ENCODE peak calls at places on chromosome 9, in eight cellular contexts. One of them, this sample, is unnamed.

GRCh38 chr9:135490166-135490870 is 10.2 kb upstream of the MRPS2 start:
- DNase-seq in activated B cell treated with CpG ODN at 0.5 μM for 24 hours: no peak
- DNase-seq in CD8-positive, alpha-beta T cell: no peak
- DNase-seq in tibial artery: no peak
- DNase-seq in MCF 10A: no peak
- DNase-seq in progenitor cell of endocrine pancreas: no peak
- DNase-seq in adrenal gland: no peak
- DNase-seq in BE2C: no peak
- DNase-seq in this sample: no peak

GRCh38 chr9:108469654-108470053 is 386.1 kb downstream of the ACTL7B start:
- DNase-seq in tibial artery: no peak
- DNase-seq in BE2C: no peak
- DNase-seq in MCF 10A: peak
- DNase-seq in CD8-positive, alpha-beta T cell: no peak
- DNase-seq in activated B cell treated with CpG ODN at 0.5 μM for 24 hours: no peak
- DNase-seq in progenitor cell of endocrine pancreas: no peak
- DNase-seq in adrenal gland: no peak
- DNase-seq in this sample: peak

GRCh38 chr9:130933114-130934046 is 5.7 kb downstream of the FIBCD1 start:
- DNase-seq in CD8-positive, alpha-beta T cell: no peak
- DNase-seq in adrenal gland: peak
- DNase-seq in MCF 10A: no peak
- DNase-seq in progenitor cell of endocrine pancreas: no peak
- DNase-seq in tibial artery: no peak
- DNase-seq in activated B cell treated with CpG ODN at 0.5 μM for 24 hours: no peak
- DNase-seq in BE2C: peak
- DNase-seq in this sample: no peak

GRCh38 chr9:95506692-95507455 is 9.9 kb downstream of the PTCH1 start:
- DNase-seq in CD8-positive, alpha-beta T cell: peak
- DNase-seq in BE2C: peak
- DNase-seq in adrenal gland: peak
- DNase-seq in tibial artery: peak
- DNase-seq in MCF 10A: peak
- DNase-seq in activated B cell treated with CpG ODN at 0.5 μM for 24 hours: peak
- DNase-seq in progenitor cell of endocrine pancreas: no peak
- DNase-seq in this sample: no peak

GRCh38 chr9:25658587-25658986 is 19.7 kb downstream of the TUSC1 start:
- DNase-seq in activated B cell treated with CpG ODN at 0.5 μM for 24 hours: no peak
- DNase-seq in BE2C: no peak
- DNase-seq in tibial artery: no peak
- DNase-seq in CD8-positive, alpha-beta T cell: no peak
- DNase-seq in MCF 10A: no peak
- DNase-seq in progenitor cell of endocrine pancreas: no peak
- DNase-seq in adrenal gland: no peak
- DNase-seq in this sample: no peak

GRCh38 chr9:92728831-92729734 is 35.5 kb downstream of the BICD2 start:
- DNase-seq in tibial artery: no peak
- DNase-seq in activated B cell treated with CpG ODN at 0.5 μM for 24 hours: peak
- DNase-seq in progenitor cell of endocrine pancreas: no peak
- DNase-seq in BE2C: peak
- DNase-seq in CD8-positive, alpha-beta T cell: peak
- DNase-seq in adrenal gland: peak
- DNase-seq in MCF 10A: no peak
- DNase-seq in this sample: no peak

GRCh38 chr9:106588601-106589000 is 274.4 kb upstream of the ZNF462 start:
- DNase-seq in MCF 10A: peak
- DNase-seq in BE2C: no peak
- DNase-seq in CD8-positive, alpha-beta T cell: no peak
- DNase-seq in tibial artery: no peak
- DNase-seq in adrenal gland: peak
- DNase-seq in progenitor cell of endocrine pancreas: no peak
- DNase-seq in activated B cell treated with CpG ODN at 0.5 μM for 24 hours: no peak
- DNase-seq in this sample: no peak

GRCh38 chr9:98983295-98984268 is 39.9 kb downstream of the COL15A1 start:
- DNase-seq in activated B cell treated with CpG ODN at 0.5 μM for 24 hours: no peak
- DNase-seq in BE2C: no peak
- DNase-seq in progenitor cell of endocrine pancreas: no peak
- DNase-seq in adrenal gland: no peak
- DNase-seq in MCF 10A: peak
- DNase-seq in tibial artery: no peak
- DNase-seq in CD8-positive, alpha-beta T cell: no peak
- DNase-seq in this sample: no peak

GRCh38 chr9:106893088-106893487 is 30.1 kb downstream of the ZNF462 start:
- DNase-seq in tibial artery: no peak
- DNase-seq in BE2C: no peak
- DNase-seq in MCF 10A: peak
- DNase-seq in progenitor cell of endocrine pancreas: no peak
- DNase-seq in CD8-positive, alpha-beta T cell: no peak
- DNase-seq in adrenal gland: no peak
- DNase-seq in activated B cell treated with CpG ODN at 0.5 μM for 24 hours: no peak
- DNase-seq in this sample: no peak

GRCh38 chr9:99012957-99013512 is 69.3 kb downstream of the COL15A1 start:
- DNase-seq in CD8-positive, alpha-beta T cell: peak
- DNase-seq in progenitor cell of endocrine pancreas: no peak
- DNase-seq in MCF 10A: no peak
- DNase-seq in adrenal gland: no peak
- DNase-seq in BE2C: no peak
- DNase-seq in tibial artery: no peak
- DNase-seq in activated B cell treated with CpG ODN at 0.5 μM for 24 hours: no peak
- DNase-seq in this sample: no peak

GRCh38 chr9:107144475-107144874 is 138.6 kb upstream of the RAD23B start:
- DNase-seq in tibial artery: no peak
- DNase-seq in adrenal gland: no peak
- DNase-seq in BE2C: no peak
- DNase-seq in MCF 10A: no peak
- DNase-seq in CD8-positive, alpha-beta T cell: no peak
- DNase-seq in activated B cell treated with CpG ODN at 0.5 μM for 24 hours: no peak
- DNase-seq in progenitor cell of endocrine pancreas: no peak
- DNase-seq in this sample: no peak

GRCh38 chr9:121781701-121782464 is 130.4 kb downstream of the DAB2IP start:
- DNase-seq in MCF 10A: no peak
- DNase-seq in progenitor cell of endocrine pancreas: no peak
- DNase-seq in CD8-positive, alpha-beta T cell: no peak
- DNase-seq in adrenal gland: peak
- DNase-seq in BE2C: peak
- DNase-seq in activated B cell treated with CpG ODN at 0.5 μM for 24 hours: no peak
- DNase-seq in tibial artery: peak
- DNase-seq in this sample: no peak

GRCh38 chr9:130845901-130846381 is 10.9 kb downstream of the ABL1 start:
- DNase-seq in progenitor cell of endocrine pancreas: no peak
- DNase-seq in activated B cell treated with CpG ODN at 0.5 μM for 24 hours: no peak
- DNase-seq in MCF 10A: peak
- DNase-seq in tibial artery: no peak
- DNase-seq in BE2C: no peak
- DNase-seq in CD8-positive, alpha-beta T cell: no peak
- DNase-seq in adrenal gland: peak
- DNase-seq in this sample: no peak

GRCh38 chr9:136896027-136896426 is 9.7 kb downstream of the TRAF2 start:
- DNase-seq in progenitor cell of endocrine pancreas: no peak
- DNase-seq in activated B cell treated with CpG ODN at 0.5 μM for 24 hours: no peak
- DNase-seq in BE2C: no peak
- DNase-seq in adrenal gland: no peak
- DNase-seq in tibial artery: no peak
- DNase-seq in MCF 10A: no peak
- DNase-seq in CD8-positive, alpha-beta T cell: no peak
- DNase-seq in this sample: no peak

GRCh38 chr9:78167356-78167755 is 68.5 kb upstream of the CEP78 start:
- DNase-seq in MCF 10A: peak
- DNase-seq in progenitor cell of endocrine pancreas: peak
- DNase-seq in CD8-positive, alpha-beta T cell: no peak
- DNase-seq in adrenal gland: no peak
- DNase-seq in activated B cell treated with CpG ODN at 0.5 μM for 24 hours: no peak
- DNase-seq in tibial artery: no peak
- DNase-seq in BE2C: no peak
- DNase-seq in this sample: no peak

GRCh38 chr9:137138701-137139467 is at the start of gene GRIN1:
- DNase-seq in adrenal gland: no peak
- DNase-seq in activated B cell treated with CpG ODN at 0.5 μM for 24 hours: no peak
- DNase-seq in MCF 10A: no peak
- DNase-seq in tibial artery: no peak
- DNase-seq in BE2C: peak
- DNase-seq in progenitor cell of endocrine pancreas: peak
- DNase-seq in CD8-positive, alpha-beta T cell: peak
- DNase-seq in this sample: no peak

GRCh38 chr9:132672413-132672690 is 2.1 kb downstream of the GTF3C4 start:
- DNase-seq in CD8-positive, alpha-beta T cell: no peak
- DNase-seq in progenitor cell of endocrine pancreas: no peak
- DNase-seq in activated B cell treated with CpG ODN at 0.5 μM for 24 hours: no peak
- DNase-seq in adrenal gland: no peak
- DNase-seq in MCF 10A: no peak
- DNase-seq in BE2C: no peak
- DNase-seq in tibial artery: no peak
- DNase-seq in this sample: no peak

GRCh38 chr9:116417464-116417863 is 263.9 kb downstream of the PAPPA start:
- DNase-seq in tibial artery: no peak
- DNase-seq in BE2C: no peak
- DNase-seq in progenitor cell of endocrine pancreas: no peak
- DNase-seq in MCF 10A: peak
- DNase-seq in adrenal gland: no peak
- DNase-seq in CD8-positive, alpha-beta T cell: no peak
- DNase-seq in activated B cell treated with CpG ODN at 0.5 μM for 24 hours: no peak
- DNase-seq in this sample: no peak

GRCh38 chr9:35730486-35730854 is 1.5 kb downstream of the TLN1 start:
- DNase-seq in BE2C: no peak
- DNase-seq in MCF 10A: no peak
- DNase-seq in adrenal gland: no peak
- DNase-seq in activated B cell treated with CpG ODN at 0.5 μM for 24 hours: no peak
- DNase-seq in progenitor cell of endocrine pancreas: no peak
- DNase-seq in tibial artery: no peak
- DNase-seq in CD8-positive, alpha-beta T cell: no peak
- DNase-seq in this sample: no peak

GRCh38 chr9:35731415-35732184 is 395 bp downstream of the TLN1 start:
- DNase-seq in activated B cell treated with CpG ODN at 0.5 μM for 24 hours: no peak
- DNase-seq in CD8-positive, alpha-beta T cell: no peak
- DNase-seq in BE2C: no peak
- DNase-seq in MCF 10A: no peak
- DNase-seq in tibial artery: peak
- DNase-seq in progenitor cell of endocrine pancreas: no peak
- DNase-seq in adrenal gland: no peak
- DNase-seq in this sample: no peak

GRCh38 chr9:35734096-35734495 is 1.6 kb downstream of the CREB3 start:
- DNase-seq in CD8-positive, alpha-beta T cell: no peak
- DNase-seq in BE2C: no peak
- DNase-seq in MCF 10A: no peak
- DNase-seq in activated B cell treated with CpG ODN at 0.5 μM for 24 hours: no peak
- DNase-seq in tibial artery: no peak
- DNase-seq in progenitor cell of endocrine pancreas: no peak
- DNase-seq in adrenal gland: no peak
- DNase-seq in this sample: no peak

GRCh38 chr9:35732185-35733108 is at the start of the genes CREB3 and TLN1:
- DNase-seq in progenitor cell of endocrine pancreas: peak
- DNase-seq in activated B cell treated with CpG ODN at 0.5 μM for 24 hours: peak
- DNase-seq in adrenal gland: peak
- DNase-seq in MCF 10A: peak
- DNase-seq in tibial artery: peak
- DNase-seq in BE2C: peak
- DNase-seq in CD8-positive, alpha-beta T cell: peak
- DNase-seq in this sample: peak

GRCh38 chr9:35733109-35733541 is 659 bp downstream of the CREB3 start:
- DNase-seq in MCF 10A: peak
- DNase-seq in activated B cell treated with CpG ODN at 0.5 μM for 24 hours: no peak
- DNase-seq in tibial artery: no peak
- DNase-seq in adrenal gland: no peak
- DNase-seq in CD8-positive, alpha-beta T cell: no peak
- DNase-seq in progenitor cell of endocrine pancreas: no peak
- DNase-seq in BE2C: no peak
- DNase-seq in this sample: no peak
- TF ChIP-seq CTCF in MCF 10A: peak
- TF ChIP-seq CTCF in activated B cell treated with CpG ODN at 0.5 μM for 24 hours: no peak
- TF ChIP-seq CTCF in tibial artery: no peak
- TF ChIP-seq CTCF in adrenal gland: no peak
- TF ChIP-seq CTCF in CD8-positive, alpha-beta T cell: no peak
- TF ChIP-seq CTCF in progenitor cell of endocrine pancreas: no peak
- TF ChIP-seq CTCF in BE2C: peak
- TF ChIP-seq CTCF in this sample: no peak

GRCh38 chr9:27333241-27334052 is 36.5 kb upstream of the EQTN start:
- DNase-seq in BE2C: peak
- DNase-seq in progenitor cell of endocrine pancreas: peak
- DNase-seq in tibial artery: peak
- DNase-seq in activated B cell treated with CpG ODN at 0.5 μM for 24 hours: peak
- DNase-seq in MCF 10A: peak
- DNase-seq in adrenal gland: peak
- DNase-seq in CD8-positive, alpha-beta T cell: peak
- DNase-seq in this sample: peak
- TF ChIP-seq CTCF in BE2C: peak
- TF ChIP-seq CTCF in progenitor cell of endocrine pancreas: peak
- TF ChIP-seq CTCF in tibial artery: peak
- TF ChIP-seq CTCF in activated B cell treated with CpG ODN at 0.5 μM for 24 hours: peak
- TF ChIP-seq CTCF in MCF 10A: peak
- TF ChIP-seq CTCF in adrenal gland: peak
- TF ChIP-seq CTCF in CD8-positive, alpha-beta T cell: peak
- TF ChIP-seq CTCF in this sample: peak

DNA sequence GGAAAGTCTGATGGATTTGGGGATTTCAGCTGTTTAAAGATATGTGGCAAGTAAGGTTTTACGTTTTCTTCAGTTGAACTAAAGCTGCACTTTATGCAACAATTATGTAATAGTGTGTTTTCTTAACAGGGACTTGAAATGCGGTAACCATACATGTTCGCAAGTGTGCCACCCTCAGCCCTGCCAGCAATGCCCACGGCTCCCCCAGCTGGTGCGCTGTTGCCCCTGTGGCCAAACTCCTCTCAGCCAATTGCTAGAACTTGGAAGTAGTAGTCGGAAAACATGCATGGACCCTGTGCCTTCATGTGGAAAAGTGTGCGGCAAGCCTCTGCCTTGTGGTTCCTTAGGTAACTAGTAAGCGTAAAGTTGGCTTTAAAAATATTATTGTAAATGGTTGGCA is 28.5 kb downstream of the NFX1 start:
- DNase-seq in adrenal gland: no peak
- DNase-seq in BE2C: no peak
- DNase-seq in progenitor cell of endocrine pancreas: no peak
- DNase-seq in CD8-positive, alpha-beta T cell: no peak
- DNase-seq in MCF 10A: no peak
- DNase-seq in tibial artery: no peak
- DNase-seq in activated B cell treated with CpG ODN at 0.5 μM for 24 hours: no peak
- DNase-seq in this sample: no peak
- TF ChIP-seq CTCF in adrenal gland: no peak
- TF ChIP-seq CTCF in BE2C: no peak
- TF ChIP-seq CTCF in progenitor cell of endocrine pancreas: no peak
- TF ChIP-seq CTCF in CD8-positive, alpha-beta T cell: no peak
- TF ChIP-seq CTCF in MCF 10A: no peak
- TF ChIP-seq CTCF in tibial artery: no peak
- TF ChIP-seq CTCF in activated B cell treated with CpG ODN at 0.5 μM for 24 hours: no peak
- TF ChIP-seq CTCF in this sample: no peak

DNA sequence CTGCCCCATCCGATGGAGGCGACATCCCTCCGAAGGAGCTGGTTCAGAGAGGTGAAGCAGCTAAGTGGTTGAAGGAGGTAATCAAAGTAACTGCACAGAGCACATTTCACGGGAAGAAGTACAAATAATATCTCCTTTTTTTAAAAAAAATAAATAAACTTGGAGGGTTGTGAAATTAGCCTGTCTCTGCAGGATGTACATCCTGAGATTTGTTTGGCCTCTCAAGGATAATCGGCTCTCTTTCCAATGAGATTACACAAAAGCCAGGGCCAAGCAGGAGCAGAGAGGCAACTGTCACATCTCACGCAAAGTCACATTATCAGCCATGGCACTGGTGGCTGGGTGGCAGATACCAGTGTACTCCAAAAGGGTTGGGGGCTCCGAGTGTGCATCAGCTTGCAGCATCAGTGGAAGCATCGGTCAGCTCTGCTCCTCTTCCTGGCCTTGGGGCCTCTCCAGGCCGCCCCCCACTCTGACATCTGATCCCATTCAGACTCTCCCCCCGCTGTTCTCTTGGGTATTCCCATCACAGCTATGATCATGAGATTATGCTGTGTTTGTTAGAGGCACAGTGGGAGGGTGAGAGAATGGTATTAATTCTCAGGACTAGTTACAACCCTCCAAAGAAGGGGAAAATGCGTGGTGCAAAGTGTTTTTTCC is 109.9 kb downstream of the UGCG start:
- DNase-seq in activated B cell treated with CpG ODN at 0.5 μM for 24 hours: no peak
- DNase-seq in MCF 10A: no peak
- DNase-seq in adrenal gland: no peak
- DNase-seq in tibial artery: no peak
- DNase-seq in progenitor cell of endocrine pancreas: no peak
- DNase-seq in BE2C: no peak
- DNase-seq in CD8-positive, alpha-beta T cell: no peak
- DNase-seq in this sample: no peak
- TF ChIP-seq CTCF in activated B cell treated with CpG ODN at 0.5 μM for 24 hours: no peak
- TF ChIP-seq CTCF in MCF 10A: no peak
- TF ChIP-seq CTCF in adrenal gland: no peak
- TF ChIP-seq CTCF in tibial artery: no peak
- TF ChIP-seq CTCF in progenitor cell of endocrine pancreas: no peak
- TF ChIP-seq CTCF in BE2C: no peak
- TF ChIP-seq CTCF in CD8-positive, alpha-beta T cell: no peak
- TF ChIP-seq CTCF in this sample: no peak